ENCODE peak calls at places on chromosome 18, in eight cellular contexts. Q is H1, E is HFF-Myc, R is esophagus squamous epithelium, I is astrocyte of the cerebellum, Z is GM12865, L is PC-9, H is AG10803. V is an unnamed sample.

GRCh38 chr18:68972176-68972575 is 174.3 kb downstream of the CCDC102B start:
- DNase-seq in Q (no peak), E (no peak), R (no peak), I (no peak), Z (no peak), L (no peak), H (no peak), V (no peak)

GRCh38 chr18:57436193-57436964 is 1.2 kb downstream of the ONECUT2 start:
- DNase-seq in Q (peak), E (no peak), R (no peak), I (no peak), Z (no peak), L (no peak), H (no peak), V (no peak)

GRCh38 chr18:69399253-69399652 is 1.4 kb upstream of the DOK6 start:
- DNase-seq in Q (no peak), E (no peak), R (no peak), I (no peak), Z (no peak), L (no peak), H (no peak), V (no peak)

GRCh38 chr18:44789704-44790103 is 109.0 kb downstream of the SETBP1 start:
- DNase-seq in Q (no peak), E (no peak), R (no peak), I (peak), Z (no peak), L (no peak), H (peak), V (no peak)

GRCh38 chr18:58042826-58043362 is 1.1 kb upstream of the NEDD4L start:
- DNase-seq in Q (no peak), E (no peak), R (no peak), I (no peak), Z (peak), L (no peak), H (no peak), V (no peak)

GRCh38 chr18:2871111-2871720 is 24.4 kb downstream of the EMILIN2 start:
- DNase-seq in Q (no peak), E (no peak), R (no peak), I (no peak), Z (no peak), L (no peak), H (no peak), V (no peak)

GRCh38 chr18:11689972-11690570 is 1.0 kb downstream of the GNAL start:
- DNase-seq in Q (no peak), E (peak), R (no peak), I (peak), Z (no peak), L (no peak), H (no peak), V (no peak)

GRCh38 chr18:45920367-45920766 is 46.8 kb downstream of the EPG5 start:
- DNase-seq in Q (no peak), E (peak), R (no peak), I (peak), Z (peak), L (peak), H (peak), V (no peak)

GRCh38 chr18:74731097-74731496 is 133.4 kb downstream of the ZNF407 start:
- DNase-seq in Q (no peak), E (no peak), R (no peak), I (peak), Z (no peak), L (no peak), H (peak), V (no peak)

GRCh38 chr18:10875836-10876235 is 273.5 kb downstream of the PIEZO2 start:
- DNase-seq in Q (no peak), E (no peak), R (no peak), I (no peak), Z (no peak), L (no peak), H (no peak), V (no peak)

GRCh38 chr18:7467708-7468466 is 99.2 kb upstream of the PTPRM start:
- DNase-seq in Q (no peak), E (peak), R (no peak), I (no peak), Z (no peak), L (no peak), H (no peak), V (no peak)

GRCh38 chr18:13369756-13370510 is 151.4 kb downstream of the LDLRAD4 start:
- DNase-seq in Q (no peak), E (no peak), R (no peak), I (no peak), Z (no peak), L (no peak), H (peak), V (no peak)

GRCh38 chr18:10526211-10526949 is 553 bp downstream of the NAPG start:
- DNase-seq in Q (peak), E (no peak), R (peak), I (no peak), Z (peak), L (no peak), H (peak), V (peak)

GRCh38 chr18:42039396-42039795 is 84.4 kb downstream of the PIK3C3 start:
- DNase-seq in Q (no peak), E (no peak), R (no peak), I (no peak), Z (no peak), L (no peak), H (no peak), V (no peak)

GRCh38 chr18:47750889-47751423 is 179.5 kb downstream of the SMAD2 start:
- DNase-seq in Q (no peak), E (no peak), R (no peak), I (no peak), Z (no peak), L (no peak), H (no peak), V (no peak)

GRCh38 chr18:63155169-63155852 is 164.3 kb downstream of the BCL2 start:
- DNase-seq in Q (peak), E (no peak), R (peak), I (no peak), Z (peak), L (peak), H (no peak), V (no peak)

GRCh38 chr18:74789078-74789477 is 191.4 kb downstream of the ZNF407 start:
- DNase-seq in Q (no peak), E (no peak), R (no peak), I (no peak), Z (no peak), L (no peak), H (no peak), V (no peak)

GRCh38 chr18:44742741-44743311 is 62.1 kb downstream of the SETBP1 start:
- DNase-seq in Q (no peak), E (peak), R (no peak), I (peak), Z (no peak), L (no peak), H (peak), V (no peak)

GRCh38 chr18:32919799-32920198 is 147.0 kb upstream of the KLHL14 start:
- DNase-seq in Q (peak), E (no peak), R (peak), I (no peak), Z (peak), L (no peak), H (no peak), V (peak)

GRCh38 chr18:3649559-3650426 is 199.8 kb downstream of the TGIF1 start:
- DNase-seq in Q (no peak), E (no peak), R (no peak), I (peak), Z (no peak), L (peak), H (peak), V (no peak)

GRCh38 chr18:477565-477964 is 22.9 kb downstream of the COLEC12 start:
- DNase-seq in Q (no peak), E (no peak), R (no peak), I (no peak), Z (peak), L (no peak), H (no peak), V (peak)

GRCh38 chr18:48228841-48229240 is 180.3 kb downstream of the ZBTB7C start:
- DNase-seq in Q (no peak), E (no peak), R (no peak), I (no peak), Z (no peak), L (no peak), H (no peak), V (no peak)

GRCh38 chr18:57943723-57944122 is 100.3 kb upstream of the NEDD4L start:
- DNase-seq in Q (no peak), E (no peak), R (no peak), I (peak), Z (no peak), L (no peak), H (no peak), V (no peak)

GRCh38 chr18:12769644-12770440 is 67.0 kb downstream of the PSMG2 start:
- DNase-seq in Q (no peak), E (no peak), R (no peak), I (no peak), Z (no peak), L (no peak), H (no peak), V (no peak)

GRCh38 chr18:35526476-35527120 is 28.8 kb upstream of the INO80C start:
- DNase-seq in Q (no peak), E (no peak), R (no peak), I (peak), Z (no peak), L (peak), H (no peak), V (no peak)

GRCh38 chr18:36066731-36067117 is 635 bp downstream of the RPRD1A start:
- DNase-seq in Q (no peak), E (no peak), R (no peak), I (no peak), Z (no peak), L (no peak), H (no peak), V (no peak)

GRCh38 chr18:76994086-76994654 is 138.4 kb downstream of the MBP start:
- DNase-seq in Q (no peak), E (no peak), R (no peak), I (no peak), Z (no peak), L (no peak), H (no peak), V (no peak)

GRCh38 chr18:11040823-11041712 is 108.3 kb downstream of the PIEZO2 start:
- DNase-seq in Q (peak), E (peak), R (no peak), I (peak), Z (peak), L (no peak), H (peak), V (peak)

GRCh38 chr18:78983530-78983929 is 3.9 kb downstream of the SALL3 start:
- DNase-seq in Q (no peak), E (no peak), R (no peak), I (no peak), Z (no peak), L (no peak), H (no peak), V (no peak)

GRCh38 chr18:78982186-78982585 is 2.6 kb downstream of the SALL3 start:
- DNase-seq in Q (no peak), E (no peak), R (no peak), I (no peak), Z (no peak), L (no peak), H (no peak), V (no peak)

GRCh38 chr18:78981652-78981955 is 2.0 kb downstream of the SALL3 start:
- DNase-seq in Q (no peak), E (no peak), R (no peak), I (no peak), Z (no peak), L (no peak), H (no peak), V (no peak)

GRCh38 chr18:78984941-78985784 is 5.5 kb downstream of the SALL3 start:
- DNase-seq in Q (no peak), E (no peak), R (no peak), I (no peak), Z (peak), L (no peak), H (peak), V (peak)

DNA sequence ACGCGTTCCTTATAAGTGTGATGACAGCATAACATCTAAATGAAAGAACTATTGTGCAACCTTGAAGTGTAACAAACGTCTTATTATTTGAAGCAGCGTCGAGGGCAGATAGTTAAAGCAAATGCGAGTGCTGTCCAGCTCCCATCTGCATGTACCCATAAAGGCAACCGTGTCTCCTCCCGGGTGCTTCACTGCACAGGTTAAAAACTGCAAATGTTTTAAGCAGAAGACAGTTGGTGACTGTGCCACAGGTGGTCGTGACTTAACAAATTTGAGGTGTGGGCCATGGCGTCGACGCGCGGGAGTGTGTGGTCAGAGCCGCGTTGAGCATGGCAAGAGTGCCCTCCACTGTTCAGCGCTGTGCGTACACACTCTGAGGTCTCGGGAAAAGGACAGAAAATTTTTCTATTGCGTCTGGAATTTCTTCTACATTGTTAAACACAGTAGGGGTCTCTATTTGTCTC is 6.4 kb downstream of the SALL3 start:
- DNase-seq in Q (peak), E (no peak), R (no peak), I (peak), Z (no peak), L (no peak), H (no peak), V (no peak)
- TF ChIP-seq CTCF in Q (peak), E (peak), R (no peak), I (peak), Z (no peak), L (no peak), H (peak), V (peak)

DNA sequence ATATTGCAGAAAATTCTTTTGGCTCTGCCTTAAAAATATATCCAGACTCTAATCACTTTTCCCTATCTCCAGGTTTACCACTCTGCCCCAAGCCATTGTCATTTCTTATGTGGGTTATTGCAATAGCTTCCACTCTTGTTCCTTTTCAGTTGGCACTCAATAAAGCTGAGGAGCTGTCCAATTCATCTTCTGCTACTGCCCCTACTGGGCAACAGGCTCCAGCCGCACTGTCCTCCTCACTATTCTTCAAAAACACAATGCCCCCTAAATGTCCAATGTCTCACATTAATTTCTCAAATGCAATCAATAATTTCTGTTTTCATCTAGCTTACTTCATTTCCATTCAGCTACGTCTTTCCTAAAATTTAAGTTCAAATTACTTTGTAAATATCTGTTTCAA is 1262.5 kb upstream of the CDH2 start:
- DNase-seq in Q (no peak), E (no peak), R (no peak), I (no peak), Z (no peak), L (no peak), H (no peak), V (no peak)
- TF ChIP-seq CTCF in Q (peak), E (no peak), R (no peak), I (peak), Z (no peak), L (no peak), H (peak), V (no peak)

DNA sequence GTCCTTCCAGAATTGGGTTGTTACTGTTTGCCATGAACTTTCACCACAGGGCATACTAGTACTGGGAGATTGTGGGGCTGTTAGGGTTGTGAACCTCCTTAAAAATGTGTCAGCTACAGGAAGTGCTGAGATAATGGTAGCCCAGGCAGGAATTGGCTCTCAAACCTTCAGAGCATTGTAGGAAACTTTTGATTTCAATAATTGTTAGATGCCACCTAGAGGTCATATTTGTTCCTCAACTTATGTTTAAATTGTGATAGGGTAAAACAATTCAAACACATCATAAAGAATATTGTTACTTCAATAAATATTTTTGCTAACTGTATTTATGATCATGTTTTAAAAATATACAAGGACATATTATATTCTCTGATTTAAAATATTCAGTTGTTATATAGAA is 594.6 kb downstream of the ADCYAP1 start:
- DNase-seq in Q (no peak), E (no peak), R (no peak), I (no peak), Z (no peak), L (no peak), H (no peak), V (no peak)
- TF ChIP-seq CTCF in Q (peak), E (no peak), R (no peak), I (no peak), Z (no peak), L (peak), H (no peak), V (no peak)

GRCh38 chr18:59818769-59819168 is 81.0 kb upstream of the PMAIP1 start:
- DNase-seq in Q (no peak), E (no peak), R (no peak), I (no peak), Z (no peak), L (no peak), H (no peak), V (no peak)

GRCh38 chr18:59820663-59821062 is 79.1 kb upstream of the PMAIP1 start:
- DNase-seq in Q (no peak), E (peak), R (no peak), I (no peak), Z (no peak), L (no peak), H (peak), V (no peak)

GRCh38 chr18:59821983-59822382 is 77.8 kb upstream of the PMAIP1 start:
- DNase-seq in Q (no peak), E (no peak), R (no peak), I (no peak), Z (no peak), L (no peak), H (peak), V (no peak)

GRCh38 chr18:59822612-59823275 is 77.1 kb upstream of the PMAIP1 start:
- DNase-seq in Q (no peak), E (no peak), R (no peak), I (no peak), Z (no peak), L (no peak), H (peak), V (no peak)

GRCh38 chr18:59823611-59824195 is 76.1 kb upstream of the PMAIP1 start:
- DNase-seq in Q (peak), E (peak), R (no peak), I (peak), Z (peak), L (peak), H (peak), V (peak)
- TF ChIP-seq CTCF in Q (peak), E (peak), R (peak), I (peak), Z (peak), L (peak), H (peak), V (peak)

DNA sequence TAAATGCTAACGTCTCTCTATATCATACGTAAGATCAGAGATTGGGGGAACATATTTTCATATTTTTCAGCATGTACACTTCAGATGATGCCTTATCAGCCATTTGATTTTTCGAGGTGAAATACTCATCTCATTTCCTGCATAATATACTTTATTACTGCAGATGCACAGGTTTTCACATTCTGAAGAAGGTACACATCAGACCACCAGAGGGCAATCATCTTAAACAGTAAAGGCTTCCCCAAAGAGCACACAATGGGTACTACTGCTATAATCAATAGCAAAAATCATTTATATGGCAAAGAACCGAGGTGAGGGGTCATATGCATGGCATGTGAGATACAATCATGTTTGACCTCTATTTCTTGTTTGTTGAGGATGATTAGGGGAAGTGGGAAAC is 118.9 kb downstream of the EPB41L3 start:
- DNase-seq in Q (no peak), E (peak), R (no peak), I (peak), Z (peak), L (no peak), H (peak), V (no peak)
- TF ChIP-seq CTCF in Q (peak), E (peak), R (no peak), I (peak), Z (peak), L (peak), H (peak), V (peak)

GRCh38 chr18:54224379-54225014 is at the start of gene MBD2:
- DNase-seq in Q (peak), E (peak), R (peak), I (peak), Z (peak), L (peak), H (peak), V (peak)

GRCh38 chr18:54220406-54220805 is 4.1 kb downstream of the MBD2 start:
- DNase-seq in Q (no peak), E (no peak), R (no peak), I (no peak), Z (no peak), L (no peak), H (no peak), V (no peak)

GRCh38 chr18:54223568-54224241 is 764 bp downstream of the MBD2 start:
- DNase-seq in Q (peak), E (peak), R (no peak), I (peak), Z (peak), L (peak), H (peak), V (peak)

GRCh38 chr18:54218299-54218698 is 6.2 kb downstream of the MBD2 start:
- DNase-seq in Q (no peak), E (no peak), R (no peak), I (no peak), Z (peak), L (no peak), H (no peak), V (no peak)

GRCh38 chr18:54222922-54223567 is 1.4 kb downstream of the MBD2 start:
- DNase-seq in Q (no peak), E (no peak), R (no peak), I (no peak), Z (peak), L (no peak), H (no peak), V (peak)
- TF ChIP-seq CTCF in Q (no peak), E (peak), R (no peak), I (no peak), Z (peak), L (peak), H (peak), V (no peak)

GRCh38 chr18:21702602-21703001 is 2.0 kb downstream of the ABHD3 start:
- DNase-seq in Q (no peak), E (no peak), R (no peak), I (no peak), Z (no peak), L (no peak), H (no peak), V (no peak)

GRCh38 chr18:21703241-21703820 is 1.2 kb downstream of the ABHD3 start:
- DNase-seq in Q (no peak), E (no peak), R (no peak), I (no peak), Z (peak), L (no peak), H (no peak), V (peak)

GRCh38 chr18:21701621-21702020 is 3.0 kb downstream of the ABHD3 start:
- DNase-seq in Q (no peak), E (no peak), R (no peak), I (no peak), Z (no peak), L (no peak), H (no peak), V (no peak)

GRCh38 chr18:21706386-21706865 is 1.9 kb upstream of the ABHD3 start:
- DNase-seq in Q (no peak), E (no peak), R (no peak), I (no peak), Z (no peak), L (no peak), H (no peak), V (no peak)

GRCh38 chr18:21704603-21705364 is at the start of gene ABHD3:
- DNase-seq in Q (peak), E (no peak), R (peak), I (peak), Z (peak), L (peak), H (peak), V (peak)
- TF ChIP-seq CTCF in Q (no peak), E (no peak), R (peak), I (peak), Z (peak), L (peak), H (peak), V (no peak)